ENCODE peak calls at places on chromosomes 11 and 22, in six cellular contexts. E is RCC 7860; Q is activated CD4-positive, alpha-beta T cell treated with anti-CD3 and anti-CD28 coated beads, Interleukin-2, amount 50 U/mL, for 24 hours; D is left colon; Y is kidney; R is esophagus squamous epithelium. I is an unnamed sample.

GRCh38 chr11:69644071-69644961 is 3.4 kb downstream of the CCND1 start:
- DNase-seq in Q (no peak), E (peak; percentile 75), Y (peak; percentile 94), D (peak; percentile 75), R (no peak), I (peak; percentile 90)

GRCh38 chr22:47651216-47651987 is 889.0 kb downstream of the TBC1D22A start:
- DNase-seq in Q (no peak), E (no peak), R (no peak), D (no peak), Y (no peak), I (no peak)

GRCh38 chr22:39924286-39924685 is 23.4 kb downstream of the GRAP2 start:
- DNase-seq in R (no peak), E (no peak), Y (no peak), Q (no peak), D (no peak), I (no peak)

GRCh38 chr11:128632151-128632791 is 44.9 kb upstream of the ETS1 start:
- DNase-seq in E (peak; percentile 7), D (peak; percentile 44), Q (no peak), R (no peak), Y (no peak), I (no peak)

GRCh38 chr11:13008625-13009475 is at the start of gene RASSF10:
- DNase-seq in R (no peak), Q (no peak), D (peak; percentile 80), Y (peak; percentile 95), E (no peak), I (peak; percentile 90)

GRCh38 chr11:128837627-128838026 is 29.5 kb downstream of the KCNJ1 start:
- DNase-seq in D (no peak), E (no peak), Q (no peak), Y (no peak), R (no peak), I (no peak)

GRCh38 chr11:96426356-96427103 is 36.7 kb downstream of the JRKL start:
- DNase-seq in E (peak; percentile 25), Y (no peak), Q (no peak), R (no peak), D (no peak), I (peak; percentile 25)

GRCh38 chr11:28581286-28582242 is 473.4 kb downstream of the METTL15 start:
- DNase-seq in E (peak; percentile 52), Y (no peak), R (no peak), D (no peak), Q (no peak), I (no peak)

GRCh38 chr22:44317886-44318637 is 5.3 kb upstream of the SHISAL1 start:
- DNase-seq in D (no peak), E (no peak), Y (peak; percentile 43), R (no peak), Q (no peak), I (no peak)

GRCh38 chr11:133078591-133079179 is 453.6 kb downstream of the OPCML start:
- DNase-seq in Q (no peak), E (no peak), R (no peak), D (peak; percentile 30), Y (no peak), I (peak; percentile 3)

GRCh38 chr11:118167906-118168305 is 8.5 kb downstream of the SCN2B start:
- DNase-seq in R (no peak), Y (no peak), D (no peak), E (no peak), Q (no peak), I (no peak)

GRCh38 chr22:42763965-42764480 is 43.4 kb upstream of the A4GALT start:
- DNase-seq in E (no peak), R (no peak), Q (no peak), Y (no peak), D (no peak), I (no peak)

GRCh38 chr11:126060651-126061220 is 1.9 kb downstream of the CDON start:
- DNase-seq in E (no peak), Y (no peak), R (no peak), D (no peak), Q (no peak), I (peak; percentile 6)

GRCh38 chr11:66739983-66740382 is 11.0 kb upstream of the SPTBN2 start:
- DNase-seq in E (no peak), D (no peak), Y (no peak), R (no peak), Q (no peak), I (no peak)

GRCh38 chr11:104394508-104394907 is 230.6 kb upstream of the PDGFD start:
- DNase-seq in Y (no peak), E (no peak), Q (no peak), D (no peak), R (no peak), I (no peak)

GRCh38 chr11:13962562-13963168 is at the start of gene SPON1:
- DNase-seq in R (no peak), Y (peak; percentile 89), D (peak; percentile 68), E (no peak), Q (peak; percentile 20), I (no peak)

GRCh38 chr22:24474221-24474620 is 20.9 kb upstream of the UPB1 start:
- DNase-seq in R (no peak), Y (no peak), E (peak; percentile 93), Q (no peak), D (no peak), I (peak; percentile 84)

GRCh38 chr11:94405062-94405461 is 3.8 kb upstream of the GPR83 start:
- DNase-seq in E (no peak), Q (no peak), D (no peak), Y (no peak), R (no peak), I (no peak)

GRCh38 chr11:705646-706438 is at the start of gene EPS8L2:
- DNase-seq in Q (no peak), Y (peak; percentile 90), D (peak; percentile 89), E (peak; percentile 46), R (no peak), I (peak; percentile 48)

GRCh38 chr22:36423461-36424404 is 36.0 kb upstream of the MYH9 start:
- DNase-seq in R (no peak), D (no peak), E (no peak), Q (no peak), Y (no peak), I (no peak)

GRCh38 chr11:100629671-100630070 is 57.4 kb upstream of the ARHGAP42 start:
- DNase-seq in D (no peak), Y (no peak), Q (no peak), R (no peak), E (no peak), I (peak; percentile 8)

GRCh38 chr11:96151501-96151900 is 191.5 kb downstream of the MAML2 start:
- DNase-seq in Q (no peak), E (no peak), R (no peak), Y (no peak), D (no peak), I (no peak)

GRCh38 chr22:31647066-31647465 is 14.9 kb downstream of the PISD start:
- DNase-seq in Q (no peak), Y (no peak), D (no peak), E (no peak), R (no peak), I (no peak)

GRCh38 chr11:27116684-27117083 is 76.1 kb downstream of the BBOX1 start:
- DNase-seq in Q (no peak), Y (no peak), E (no peak), D (no peak), R (no peak), I (no peak)